ENCODE peak calls at places on chromosomes 16 and 17, in eight cellular contexts. U is thoracic aorta; G is OCI-LY7; E is CD8-positive, alpha-beta memory T cell; K is right cardiac atrium; I is stomach; O is left lung; D is naive thymus-derived CD4-positive, alpha-beta T cell. Q is an unnamed sample.

GRCh38 chr17:17498606-17499301 is 2.6 kb upstream of the RASD1 start:
- DNase-seq in O (no peak), D (no peak), I (no peak), U (no peak), K (peak; percentile 42), G (no peak), E (no peak), Q (no peak)

GRCh38 chr16:55475919-55476318 is 3.1 kb upstream of the MMP2 start:
- DNase-seq in G (no peak), D (no peak), K (peak; percentile 72), I (no peak), O (no peak), U (no peak), E (no peak), Q (no peak)

GRCh38 chr17:57735707-57736106 is 9.4 kb downstream of the CCDC182 start:
- DNase-seq in U (no peak), O (no peak), I (no peak), D (no peak), K (no peak), G (peak; percentile 64), E (no peak), Q (no peak)

GRCh38 chr16:78324649-78325274 is 225.3 kb downstream of the WWOX start:
- DNase-seq in O (no peak), G (no peak), I (no peak), U (no peak), E (no peak), K (no peak), D (no peak), Q (no peak)

GRCh38 chr17:60391419-60392041 is 403 bp downstream of the USP32 start:
- DNase-seq in U (no peak), O (no peak), I (no peak), D (no peak), G (no peak), K (no peak), E (no peak), Q (no peak)

GRCh38 chr16:77289331-77289809 is 90.2 kb downstream of the SYCE1L start:
- DNase-seq in E (no peak), U (no peak), O (no peak), I (no peak), G (no peak), K (no peak), D (no peak), Q (no peak)

GRCh38 chr16:67447508-67448076 is 16.7 kb downstream of the HSD11B2 start:
- DNase-seq in E (peak; percentile 18), I (peak; percentile 63), K (peak; percentile 86), O (no peak), D (peak; percentile 28), G (peak; percentile 68), U (no peak), Q (peak; percentile 27)

GRCh38 chr17:78140169-78141051 is 5.8 kb upstream of the C17orf99 start:
- DNase-seq in I (peak; percentile 96), G (peak; percentile 100), K (peak; percentile 96), D (peak; percentile 88), O (peak; percentile 99), U (peak; percentile 48), E (peak; percentile 92), Q (peak; percentile 89)

GRCh38 chr16:57938936-57939871 is 31.7 kb downstream of the CNGB1 start:
- DNase-seq in I (peak; percentile 74), U (no peak), D (no peak), K (peak; percentile 93), G (no peak), E (no peak), O (no peak), Q (no peak)

GRCh38 chr16:84329849-84330684 is 35.4 kb downstream of the WFDC1 start:
- DNase-seq in D (no peak), I (no peak), K (no peak), G (no peak), E (no peak), O (no peak), U (no peak), Q (no peak)

GRCh38 chr16:78490847-78491246 is 391.4 kb downstream of the WWOX start:
- DNase-seq in U (peak; percentile 10), O (no peak), G (no peak), I (no peak), D (no peak), E (no peak), K (no peak), Q (no peak)

DNA sequence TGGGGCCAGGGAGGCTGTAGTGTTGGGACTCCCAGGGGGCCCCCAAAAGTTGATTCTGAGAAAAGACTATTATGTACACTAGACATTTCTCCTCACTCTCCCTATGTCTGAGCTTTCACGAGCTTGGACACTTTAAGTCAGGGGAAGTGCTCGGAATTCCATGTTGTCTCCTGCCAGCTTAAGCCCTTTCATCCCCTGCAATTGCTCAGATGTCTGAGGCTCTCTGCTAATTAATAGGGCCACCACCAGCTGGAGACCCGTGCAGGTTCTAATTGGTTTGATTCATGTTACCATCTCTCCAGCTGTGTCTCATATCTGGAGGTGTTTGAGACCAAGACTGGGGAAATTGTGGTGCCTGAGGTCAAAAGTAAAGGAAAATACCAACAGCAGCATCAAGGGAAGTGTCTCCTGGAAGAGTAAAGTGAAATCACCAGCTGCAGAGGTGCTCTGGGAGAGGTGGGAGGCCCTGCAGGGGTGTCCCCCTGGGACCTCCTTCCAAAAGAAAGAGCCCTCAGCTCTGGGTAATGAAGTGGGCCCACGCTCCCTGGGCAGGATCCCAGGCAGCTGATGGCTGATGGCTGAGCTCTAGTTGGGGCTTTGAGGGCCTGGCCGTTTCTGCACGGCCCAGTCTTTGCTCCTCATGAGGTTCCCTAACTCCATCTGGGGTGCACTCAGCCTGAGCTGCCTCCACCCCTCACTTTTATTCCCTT is 5.8 kb upstream of the UTS2R start:
- DNase-seq in U (no peak), G (no peak), D (no peak), O (no peak), E (no peak), I (no peak), K (no peak), Q (no peak)
- H3K27ac ChIP-seq in U (no peak overlapping the region), G (peak overlapping the region; percentile 19), D (no peak overlapping the region), O (no peak overlapping the region), E (no peak overlapping the region), I (no peak overlapping the region), K (no peak overlapping the region), Q (no peak overlapping the region)

GRCh38 chr17:80337195-80337895 is 76.7 kb downstream of the RNF213 start:
- DNase-seq in I (no peak), O (peak; percentile 54), D (no peak), E (no peak), U (no peak), G (no peak), K (no peak), Q (no peak)

GRCh38 chr17:80328620-80329380 is 68.1 kb downstream of the RNF213 start:
- DNase-seq in I (no peak), K (peak; percentile 57), D (no peak), U (no peak), G (no peak), E (no peak), O (peak; percentile 13), Q (no peak)

GRCh38 chr17:80330276-80330675 is 69.6 kb downstream of the RNF213 start:
- DNase-seq in E (no peak), I (no peak), K (no peak), U (no peak), O (peak; percentile 58), G (no peak), D (no peak), Q (no peak)

GRCh38 chr17:80327518-80327917 is 66.9 kb downstream of the RNF213 start:
- DNase-seq in D (no peak), O (no peak), U (no peak), K (no peak), E (no peak), I (no peak), G (no peak), Q (no peak)

DNA sequence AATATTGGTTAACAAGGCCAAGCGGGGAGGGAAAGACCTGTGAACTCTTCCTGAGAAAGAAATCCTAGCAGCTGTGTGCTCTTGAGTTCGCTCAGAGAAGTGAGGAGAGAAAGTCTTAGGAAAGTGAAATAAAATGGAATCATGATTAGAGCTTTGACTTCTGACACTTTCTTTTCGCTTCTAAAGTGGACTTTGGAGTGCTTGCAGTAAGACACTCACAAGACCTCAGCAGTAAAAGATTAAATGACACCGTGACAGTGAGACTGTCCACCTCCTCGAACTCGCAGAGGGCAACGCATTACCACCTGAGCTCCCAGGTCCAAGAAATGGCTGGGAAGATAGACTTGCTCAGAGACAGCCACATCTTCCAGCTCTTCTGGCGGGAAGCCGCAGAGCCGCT is 71.2 kb downstream of the RNF213 start:
- DNase-seq in I (no peak), G (no peak), D (no peak), O (peak; percentile 28), K (no peak), U (no peak), E (no peak), Q (no peak)
- H3K9me3 ChIP-seq in I (no peaks in the 10 kb centered on the region), G (no peaks in the 10 kb centered on the region), D (no peaks in the 10 kb centered on the region), O (no peaks in the 10 kb centered on the region), K (no peaks in the 10 kb centered on the region), U (no peaks in the 10 kb centered on the region), E (no peaks in the 10 kb centered on the region), Q (no peaks in the 10 kb centered on the region)

GRCh38 chr17:76267051-76267576 is 2.0 kb downstream of the UBALD2 start:
- DNase-seq in O (no peak), E (no peak), K (no peak), U (no peak), I (no peak), G (no peak), D (no peak), Q (no peak)
- H3K27ac ChIP-seq in O (peak overlapping the region; percentile 93), E (peak overlapping the region; percentile 79), K (peak overlapping the region; percentile 64), U (no peak overlapping the region), I (peak overlapping the region; percentile 14), G (peak overlapping the region; percentile 85), D (peak overlapping the region; percentile 92), Q (peak overlapping the region; percentile 74)

GRCh38 chr16:26133401-26133800 is 441.6 kb downstream of the HS3ST4 start:
- DNase-seq in I (no peak), D (no peak), K (no peak), O (no peak), G (no peak), E (no peak), U (no peak), Q (no peak)

GRCh38 chr16:26129997-26130396 is 438.2 kb downstream of the HS3ST4 start:
- DNase-seq in O (no peak), G (no peak), I (no peak), E (no peak), D (no peak), U (no peak), K (no peak), Q (no peak)
- H3K9me3 ChIP-seq in O (no peaks in the 10 kb centered on the region), G (no peaks in the 10 kb centered on the region), I (no peaks in the 10 kb centered on the region), E (no peaks in the 10 kb centered on the region), D (no peaks in the 10 kb centered on the region), U (no peaks in the 10 kb centered on the region), K (no peaks in the 10 kb centered on the region), Q (no peaks in the 10 kb centered on the region)

GRCh38 chr17:30840775-30841174 is 9.0 kb downstream of the ATAD5 start:
- DNase-seq in G (no peak), E (no peak), O (no peak), I (no peak), K (no peak), U (no peak), D (no peak), Q (no peak)
- H3K27ac ChIP-seq in G (no peak overlapping the region), E (no peak overlapping the region), O (peak overlapping the region; percentile 91), I (no peak overlapping the region), K (no peak overlapping the region), U (no peak overlapping the region), D (no peak overlapping the region), Q (no peak overlapping the region)